ENCODE peak calls at places on chromosomes 13 and 19, in six cellular contexts. X, N, V, A, P and G are unnamed samples. For H3K4me1, the result is how much of the 10 kb centered on the place peaks cover.

GRCh38 chr19:17753976-17754375 is 2.7 kb downstream of the FCHO1 start:
- DNase-seq in V (no peak), X (peak), N (no peak), P (no peak), A (no peak), G (no peak)

GRCh38 chr19:54448037-54448773 is 794 bp upstream of the LENG8 start:
- DNase-seq in A (peak), V (no peak), X (peak), N (no peak), P (peak), G (peak)

GRCh38 chr13:71865858-71866172 is 1.2 kb downstream of the DACH1 start:
- DNase-seq in V (no peak), P (peak), N (no peak), X (peak), A (peak), G (peak)

GRCh38 chr13:78319101-78319627 is 284.2 kb downstream of the POU4F1 start:
- DNase-seq in V (no peak), A (no peak), N (no peak), P (no peak), X (no peak), G (no peak)

GRCh38 chr19:40740747-40741146 is 9.5 kb downstream of the ACTMAP start:
- DNase-seq in A (peak), X (no peak), P (peak), N (no peak), V (no peak), G (no peak)

GRCh38 chr13:76799696-76800095 is 86.5 kb downstream of the KCTD12 start:
- DNase-seq in V (no peak), A (no peak), P (no peak), N (no peak), X (no peak), G (no peak)

GRCh38 chr19:23415561-23416191 is 20.4 kb upstream of the ZNF91 start:
- DNase-seq in N (no peak), V (no peak), P (peak), X (no peak), A (no peak), G (peak)

GRCh38 chr13:30373727-30374126 is 48.6 kb upstream of the UBE2L5 start:
- DNase-seq in N (no peak), V (peak), X (no peak), P (no peak), A (no peak), G (no peak)

DNA sequence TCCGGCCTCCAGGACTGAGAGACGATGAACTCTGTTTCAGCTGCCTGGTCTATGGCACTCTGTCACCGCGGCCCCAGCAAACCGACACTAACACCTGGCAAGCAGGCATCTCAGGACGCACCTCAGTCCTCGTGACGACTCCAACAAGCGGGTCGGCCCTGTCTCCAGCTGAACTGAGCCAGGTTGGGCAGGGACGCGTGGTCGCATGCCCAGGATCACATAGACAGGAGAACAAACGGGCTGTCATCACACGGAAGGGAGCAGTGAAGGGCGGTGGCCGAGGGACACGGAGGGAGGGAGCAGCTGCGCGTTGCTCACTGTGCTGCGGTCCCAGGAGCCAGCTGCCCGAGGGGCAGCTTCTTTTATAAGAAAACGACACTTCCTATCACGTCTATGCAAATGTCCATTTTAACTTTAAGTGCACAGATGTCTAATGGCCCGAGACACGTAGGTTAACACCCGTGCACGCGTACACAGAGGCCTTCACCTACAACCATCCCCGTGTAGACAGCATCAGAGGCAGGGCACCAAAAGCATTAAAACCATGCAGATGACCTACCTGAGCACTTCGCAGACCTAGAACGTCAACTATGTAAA is 8.9 kb downstream of the SGTA start:
- DNase-seq in N (no peak), P (peak), A (no peak), X (no peak), V (no peak), G (no peak)
- H3K4me1 ChIP-seq in N (under half), P (half or more), A (under half), X (under half), V (under half), G (half or more)

DNA sequence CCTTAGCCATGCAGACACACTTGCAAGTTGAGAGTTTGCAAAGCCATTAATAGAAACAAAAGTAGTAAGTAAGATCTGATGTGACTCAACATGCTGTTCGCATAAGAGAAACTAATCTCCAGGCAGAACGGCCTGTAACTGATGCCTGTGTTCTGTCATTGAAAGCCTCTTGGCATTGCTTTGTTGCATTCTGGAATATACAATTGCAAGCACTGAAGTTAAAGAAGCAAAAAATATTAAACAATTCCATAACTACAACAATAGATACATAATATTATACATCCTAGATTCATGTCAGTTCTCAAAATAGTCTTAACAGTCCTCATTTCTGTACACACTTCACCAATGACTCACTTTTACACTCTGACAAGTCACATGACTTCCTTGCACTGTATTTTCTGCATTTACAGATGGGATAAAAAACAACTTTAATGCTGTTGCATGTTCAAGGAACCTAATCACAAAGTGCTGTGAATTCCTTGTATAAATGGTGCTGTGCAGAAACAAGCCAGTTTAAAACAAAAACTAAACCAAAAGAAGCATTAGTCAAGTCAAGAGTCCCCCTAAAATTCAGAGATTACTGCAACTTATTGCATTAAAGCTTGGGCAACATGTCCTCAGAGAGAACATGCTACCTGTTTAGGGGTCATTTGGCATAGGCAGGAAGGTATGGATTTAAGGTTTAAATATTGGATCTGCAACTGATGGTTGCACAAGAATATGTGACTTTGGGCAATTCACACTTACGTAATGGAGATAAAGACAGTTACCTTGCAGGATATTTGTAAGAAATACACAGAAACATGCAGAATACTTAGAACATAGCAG is 79.5 kb upstream of the SERP2 start:
- DNase-seq in P (no peak), A (peak), V (no peak), N (no peak), X (no peak), G (no peak)
- H3K4me1 ChIP-seq in P (under half), A (under half), V (under half), N (under half), X (under half), G (under half)

DNA sequence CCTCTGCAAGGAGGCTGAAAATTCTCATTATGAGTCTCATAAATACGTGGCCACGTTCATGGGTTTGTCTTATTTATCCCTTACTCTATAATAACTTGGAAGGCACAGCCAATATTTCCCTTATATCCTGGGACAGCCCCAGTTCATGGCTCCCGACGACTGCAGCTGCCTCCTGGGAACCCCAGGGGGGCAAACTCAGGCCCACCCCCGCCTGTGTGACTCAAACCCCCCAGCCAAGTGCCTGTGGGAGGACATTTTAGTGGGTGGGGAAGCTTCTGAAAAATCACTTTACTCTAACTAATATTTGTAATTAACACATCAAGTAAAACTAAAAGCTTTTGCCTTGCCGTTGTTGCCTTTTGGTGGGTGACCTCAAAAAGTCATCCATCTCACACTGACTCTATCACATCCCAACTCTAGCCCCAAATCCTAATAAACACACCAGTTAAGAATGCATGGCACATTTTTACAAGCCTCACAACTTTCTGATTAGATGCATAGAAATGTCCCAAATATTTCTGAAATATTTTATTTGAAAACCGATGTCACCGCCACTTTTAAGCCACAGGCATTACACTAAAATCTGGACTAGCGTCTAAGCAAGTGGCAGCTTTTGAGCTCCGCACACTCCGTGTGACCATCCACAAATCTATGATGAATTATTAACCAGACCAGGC is 14.2 kb downstream of the RASA3 start:
- DNase-seq in X (no peak), A (no peak), P (no peak), N (no peak), V (no peak), G (peak)
- H3K4me1 ChIP-seq in X (under half), A (half or more), P (half or more), N (half or more), V (half or more), G (half or more)

DNA sequence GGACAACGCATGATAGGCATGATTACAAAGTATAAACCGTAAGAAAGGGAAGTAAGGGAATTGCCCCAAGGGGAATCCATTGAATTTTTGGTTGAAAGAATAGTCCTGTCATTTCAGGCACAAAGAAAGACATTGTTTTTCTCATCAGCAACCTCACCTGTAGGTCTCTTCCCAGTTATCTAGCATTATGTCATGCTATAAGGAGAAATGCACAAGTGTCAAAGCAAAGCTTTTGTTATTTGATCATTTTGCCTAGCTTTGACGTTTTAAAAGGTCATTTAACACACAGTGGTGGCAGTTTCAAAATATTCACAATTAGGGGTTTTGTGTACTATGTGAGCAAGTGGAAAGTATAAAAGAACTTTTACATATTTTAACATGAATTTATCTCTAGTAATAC is 796.2 kb upstream of the MIR17HG start:
- DNase-seq in N (no peak), V (no peak), X (no peak), P (no peak), A (no peak), G (no peak)
- H3K4me1 ChIP-seq in N (under half), V (under half), X (under half), P (under half), A (under half), G (under half)

GRCh38 chr19:21610341-21610740 is 104.9 kb downstream of the ZNF429 start:
- DNase-seq in X (no peak), V (no peak), N (no peak), A (no peak), P (no peak), G (no peak)

GRCh38 chr19:21611659-21612402 is 106.4 kb downstream of the ZNF429 start:
- DNase-seq in A (no peak), X (no peak), N (no peak), P (no peak), V (no peak), G (no peak)

GRCh38 chr19:21608571-21608970 is 103.2 kb downstream of the ZNF429 start:
- DNase-seq in N (no peak), V (no peak), P (no peak), A (no peak), X (no peak), G (no peak)

GRCh38 chr19:21610787-21611186 is 105.4 kb downstream of the ZNF429 start:
- DNase-seq in A (no peak), P (no peak), N (no peak), V (no peak), X (no peak), G (no peak)

DNA sequence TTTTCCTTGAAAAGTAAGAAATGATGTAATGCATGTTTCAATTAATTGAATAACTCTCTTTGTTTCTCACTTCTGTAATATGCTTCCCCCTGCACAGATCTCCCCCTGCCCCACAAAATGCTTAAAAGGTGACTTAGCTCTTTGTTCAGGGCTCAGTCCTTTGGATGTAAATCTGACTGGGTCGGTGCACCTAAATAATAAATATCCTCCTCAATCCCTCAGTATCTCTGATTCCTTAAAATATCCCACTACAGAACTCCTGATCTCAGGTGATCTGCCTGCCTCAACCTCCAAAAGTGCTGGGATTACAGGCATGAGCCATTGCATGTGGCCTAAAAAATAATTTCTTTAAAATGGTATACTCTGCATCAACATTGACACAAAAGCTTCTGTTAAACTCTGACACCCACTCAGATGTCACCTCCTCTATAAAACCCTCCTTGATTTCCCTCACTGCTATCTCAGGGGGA is 107.0 kb downstream of the ZNF429 start:
- DNase-seq in X (no peak), N (no peak), A (no peak), V (no peak), P (no peak), G (no peak)
- H3K4me1 ChIP-seq in X (under half), N (under half), A (under half), V (under half), P (under half), G (under half)

GRCh38 chr19:45097776-45098520 is 5.0 kb downstream of the PPP1R37 start:
- DNase-seq in N (peak), V (no peak), P (peak), A (peak), X (peak), G (peak)
- H3K4me1 ChIP-seq in N (under half), V (half or more), P (half or more), A (under half), X (half or more), G (under half)

GRCh38 chr19:8576273-8576993 is 809 bp downstream of the MYO1F start:
- DNase-seq in A (no peak), V (no peak), N (no peak), P (no peak), X (no peak), G (no peak)
- H3K4me1 ChIP-seq in A (under half), V (half or more), N (under half), P (under half), X (under half), G (under half)

DNA sequence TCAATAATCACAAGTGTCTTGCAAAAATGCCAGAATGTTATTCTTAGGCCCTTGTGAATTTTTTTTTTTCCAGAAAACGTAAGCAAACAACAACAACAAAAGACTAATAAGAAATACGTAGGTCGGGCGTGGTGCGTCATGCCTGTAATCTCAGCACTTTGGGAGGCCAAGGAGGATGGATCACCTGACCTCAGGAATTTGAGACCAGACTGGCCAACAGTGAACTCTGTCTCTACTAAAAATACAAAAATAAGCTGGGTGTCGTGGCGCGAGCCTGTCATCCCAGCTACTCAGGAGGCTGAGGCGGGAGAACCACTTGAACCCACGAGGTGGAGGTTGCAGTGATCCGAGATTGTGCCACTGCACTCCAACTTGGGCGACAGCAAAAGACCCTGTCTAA is 20.9 kb downstream of the TSC22D1 start:
- DNase-seq in P (no peak), X (no peak), A (no peak), V (no peak), N (no peak), G (no peak)
- H3K4me1 ChIP-seq in P (under half), X (under half), A (under half), V (under half), N (under half), G (under half)

GRCh38 chr13:112684041-112684440 is 5.8 kb upstream of the ATP11A start:
- DNase-seq in V (no peak), P (no peak), X (no peak), N (no peak), A (no peak), G (no peak)

GRCh38 chr13:112683581-112683980 is 6.3 kb upstream of the ATP11A start:
- DNase-seq in X (no peak), P (no peak), N (no peak), V (no peak), A (no peak), G (no peak)

GRCh38 chr13:112686364-112686763 is 3.5 kb upstream of the ATP11A start:
- DNase-seq in P (no peak), X (no peak), N (no peak), V (no peak), A (no peak), G (no peak)

GRCh38 chr13:112685856-112686255 is 4.0 kb upstream of the ATP11A start:
- DNase-seq in A (no peak), X (no peak), P (no peak), V (no peak), N (no peak), G (no peak)

DNA sequence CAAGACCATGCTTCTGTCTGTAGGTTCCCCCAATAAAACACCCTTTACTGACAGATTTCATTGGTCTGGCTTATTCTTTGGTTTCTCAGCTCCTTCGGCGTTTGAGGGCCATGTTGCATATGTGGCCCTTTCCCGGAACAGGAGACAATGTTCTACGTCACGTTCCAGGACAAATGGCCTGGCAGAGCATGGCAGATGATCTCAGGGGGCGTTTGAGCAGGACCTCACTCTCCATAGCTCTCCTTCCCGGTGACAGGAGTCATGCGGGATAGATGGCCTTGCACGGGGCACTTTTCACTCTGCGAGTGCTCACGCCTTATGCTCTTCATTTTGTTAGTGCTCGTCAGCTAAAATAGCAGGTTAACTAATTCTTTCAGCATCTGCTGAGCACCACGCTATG is 5.4 kb upstream of the ATP11A start:
- DNase-seq in A (no peak), N (no peak), X (no peak), P (no peak), V (no peak), G (no peak)
- H3K4me1 ChIP-seq in A (under half), N (under half), X (under half), P (under half), V (under half), G (under half)